ENCODE peak calls at places on chromosomes 4 and X, in six cellular contexts. One of them, this sample, is unnamed.

GRCh38 chr4:8756816-8757215 is 114.8 kb downstream of the HMX1 start:
- DNase-seq in brain microvascular endothelial cell: no peak
- DNase-seq in psoas muscle: no peak
- DNase-seq in lower lobe of right lung: peak; percentile 5
- DNase-seq in GM23338: no peak
- DNase-seq in PC-3: no peak
- DNase-seq in this sample: no peak

GRCh38 chr4:90495211-90495610 is 368.0 kb downstream of the CCSER1 start:
- DNase-seq in brain microvascular endothelial cell: no peak
- DNase-seq in psoas muscle: no peak
- DNase-seq in lower lobe of right lung: no peak
- DNase-seq in GM23338: no peak
- DNase-seq in PC-3: no peak
- DNase-seq in this sample: no peak

GRCh38 chr4:55078987-55079386 is 46.4 kb downstream of the KDR start:
- DNase-seq in brain microvascular endothelial cell: peak; percentile 93
- DNase-seq in psoas muscle: peak; percentile 66
- DNase-seq in lower lobe of right lung: no peak
- DNase-seq in GM23338: no peak
- DNase-seq in PC-3: peak; percentile 64
- DNase-seq in this sample: no peak

GRCh38 chr4:125368161-125368560 is 53.4 kb downstream of the FAT4 start:
- DNase-seq in brain microvascular endothelial cell: no peak
- DNase-seq in psoas muscle: no peak
- DNase-seq in lower lobe of right lung: no peak
- DNase-seq in GM23338: no peak
- DNase-seq in PC-3: peak; percentile 65
- DNase-seq in this sample: peak; percentile 45

GRCh38 chr4:110636231-110636676 is 13.4 kb upstream of the PITX2 start:
- DNase-seq in brain microvascular endothelial cell: no peak
- DNase-seq in psoas muscle: no peak
- DNase-seq in lower lobe of right lung: no peak
- DNase-seq in GM23338: peak; percentile 81
- DNase-seq in PC-3: no peak
- DNase-seq in this sample: no peak

GRCh38 chrX:47723083-47723482 is 64.1 kb upstream of the UXT start:
- DNase-seq in brain microvascular endothelial cell: no peak
- DNase-seq in psoas muscle: no peak
- DNase-seq in lower lobe of right lung: no peak
- DNase-seq in GM23338: no peak
- DNase-seq in PC-3: no peak
- DNase-seq in this sample: no peak

GRCh38 chr4:102564399-102564921 is 63.3 kb downstream of the NFKB1 start:
- DNase-seq in brain microvascular endothelial cell: peak; percentile 67
- DNase-seq in psoas muscle: no peak
- DNase-seq in lower lobe of right lung: no peak
- DNase-seq in GM23338: no peak
- DNase-seq in PC-3: peak; percentile 19
- DNase-seq in this sample: no peak

GRCh38 chrX:131802836-131803626 is 220.1 kb upstream of the STK26 start:
- DNase-seq in brain microvascular endothelial cell: no peak
- DNase-seq in psoas muscle: peak; percentile 47
- DNase-seq in lower lobe of right lung: no peak
- DNase-seq in GM23338: peak; percentile 55
- DNase-seq in PC-3: peak; percentile 63
- DNase-seq in this sample: no peak

GRCh38 chr4:61397174-61397573 is 197.0 kb downstream of the ADGRL3 start:
- DNase-seq in brain microvascular endothelial cell: no peak
- DNase-seq in psoas muscle: no peak
- DNase-seq in lower lobe of right lung: no peak
- DNase-seq in GM23338: no peak
- DNase-seq in PC-3: no peak
- DNase-seq in this sample: no peak

GRCh38 chrX:64885850-64886249 is 90.4 kb downstream of the ZC4H2 start:
- DNase-seq in brain microvascular endothelial cell: no peak
- DNase-seq in psoas muscle: no peak
- DNase-seq in lower lobe of right lung: no peak
- DNase-seq in GM23338: peak; percentile 46
- DNase-seq in PC-3: peak; percentile 14
- DNase-seq in this sample: no peak

GRCh38 chr4:85966308-85966882 is 393.5 kb downstream of the MAPK10 start:
- DNase-seq in brain microvascular endothelial cell: no peak
- DNase-seq in psoas muscle: no peak
- DNase-seq in lower lobe of right lung: no peak
- DNase-seq in GM23338: no peak
- DNase-seq in PC-3: no peak
- DNase-seq in this sample: no peak

GRCh38 chr4:189033801-189034347 is 894.6 kb downstream of the TRIML1 start:
- DNase-seq in brain microvascular endothelial cell: no peak
- DNase-seq in psoas muscle: no peak
- DNase-seq in lower lobe of right lung: no peak
- DNase-seq in GM23338: no peak
- DNase-seq in PC-3: no peak
- DNase-seq in this sample: no peak

GRCh38 chr4:137576437-137576836 is 44.1 kb upstream of the PCDH18 start:
- DNase-seq in brain microvascular endothelial cell: no peak
- DNase-seq in psoas muscle: no peak
- DNase-seq in lower lobe of right lung: no peak
- DNase-seq in GM23338: no peak
- DNase-seq in PC-3: no peak
- DNase-seq in this sample: no peak

GRCh38 chr4:55617587-55618197 is 18.4 kb downstream of the NMU start:
- DNase-seq in brain microvascular endothelial cell: no peak
- DNase-seq in psoas muscle: no peak
- DNase-seq in lower lobe of right lung: no peak
- DNase-seq in GM23338: no peak
- DNase-seq in PC-3: no peak
- DNase-seq in this sample: no peak

GRCh38 chrX:18424482-18425198 is 768 bp upstream of the CDKL5 start:
- DNase-seq in brain microvascular endothelial cell: peak; percentile 26
- DNase-seq in psoas muscle: no peak
- DNase-seq in lower lobe of right lung: peak; percentile 47
- DNase-seq in GM23338: peak; percentile 53
- DNase-seq in PC-3: peak; percentile 39
- DNase-seq in this sample: peak; percentile 48

GRCh38 chr4:23999714-24000113 is 109.9 kb upstream of the PPARGC1A start:
- DNase-seq in brain microvascular endothelial cell: no peak
- DNase-seq in psoas muscle: no peak
- DNase-seq in lower lobe of right lung: no peak
- DNase-seq in GM23338: no peak
- DNase-seq in PC-3: peak; percentile 7
- DNase-seq in this sample: no peak

GRCh38 chrX:20218809-20219505 is 47.8 kb downstream of the RPS6KA3 start:
- DNase-seq in brain microvascular endothelial cell: no peak
- DNase-seq in psoas muscle: no peak
- DNase-seq in lower lobe of right lung: no peak
- DNase-seq in GM23338: peak; percentile 9
- DNase-seq in PC-3: no peak
- DNase-seq in this sample: peak; percentile 35

GRCh38 chr4:174040287-174040686 is 243.2 kb downstream of the FBXO8 start:
- DNase-seq in brain microvascular endothelial cell: no peak
- DNase-seq in psoas muscle: no peak
- DNase-seq in lower lobe of right lung: no peak
- DNase-seq in GM23338: no peak
- DNase-seq in PC-3: no peak
- DNase-seq in this sample: no peak

GRCh38 chr4:144820115-144820514 is 174.2 kb downstream of the HHIP start:
- DNase-seq in brain microvascular endothelial cell: peak; percentile 46
- DNase-seq in psoas muscle: no peak
- DNase-seq in lower lobe of right lung: no peak
- DNase-seq in GM23338: no peak
- DNase-seq in PC-3: no peak
- DNase-seq in this sample: no peak

GRCh38 chr4:6877070-6877469 is 32.6 kb upstream of the TBC1D14 start:
- DNase-seq in brain microvascular endothelial cell: no peak
- DNase-seq in psoas muscle: no peak
- DNase-seq in lower lobe of right lung: no peak
- DNase-seq in GM23338: no peak
- DNase-seq in PC-3: no peak
- DNase-seq in this sample: no peak

GRCh38 chr4:6873291-6873690 is 36.3 kb upstream of the TBC1D14 start:
- DNase-seq in brain microvascular endothelial cell: no peak
- DNase-seq in psoas muscle: no peak
- DNase-seq in lower lobe of right lung: no peak
- DNase-seq in GM23338: no peak
- DNase-seq in PC-3: peak; percentile 24
- DNase-seq in this sample: no peak

GRCh38 chr4:6873792-6874461 is 35.7 kb upstream of the TBC1D14 start:
- DNase-seq in brain microvascular endothelial cell: peak; percentile 64
- DNase-seq in psoas muscle: peak; percentile 70
- DNase-seq in lower lobe of right lung: peak; percentile 82
- DNase-seq in GM23338: peak; percentile 81
- DNase-seq in PC-3: peak; percentile 64
- DNase-seq in this sample: peak; percentile 85

GRCh38 chr4:6876440-6876839 is 33.2 kb upstream of the TBC1D14 start:
- DNase-seq in brain microvascular endothelial cell: no peak
- DNase-seq in psoas muscle: no peak
- DNase-seq in lower lobe of right lung: no peak
- DNase-seq in GM23338: no peak
- DNase-seq in PC-3: no peak
- DNase-seq in this sample: no peak

GRCh38 chr4:6875431-6875831 is 34.2 kb upstream of the TBC1D14 start:
- DNase-seq in brain microvascular endothelial cell: no peak
- DNase-seq in psoas muscle: peak; percentile 78
- DNase-seq in lower lobe of right lung: peak; percentile 84
- DNase-seq in GM23338: no peak
- DNase-seq in PC-3: no peak
- DNase-seq in this sample: no peak
- H3K36me3 ChIP-seq in brain microvascular endothelial cell: peaks cover 44% of the 10 kb centered on the region
- H3K36me3 ChIP-seq in psoas muscle: peaks cover 87% of the 10 kb centered on the region
- H3K36me3 ChIP-seq in lower lobe of right lung: peaks cover 77% of the 10 kb centered on the region
- H3K36me3 ChIP-seq in GM23338: peaks cover 12% of the 10 kb centered on the region
- H3K36me3 ChIP-seq in PC-3: peaks cover 3% of the 10 kb centered on the region
- H3K36me3 ChIP-seq in this sample: no peaks in the 10 kb centered on the region

DNA sequence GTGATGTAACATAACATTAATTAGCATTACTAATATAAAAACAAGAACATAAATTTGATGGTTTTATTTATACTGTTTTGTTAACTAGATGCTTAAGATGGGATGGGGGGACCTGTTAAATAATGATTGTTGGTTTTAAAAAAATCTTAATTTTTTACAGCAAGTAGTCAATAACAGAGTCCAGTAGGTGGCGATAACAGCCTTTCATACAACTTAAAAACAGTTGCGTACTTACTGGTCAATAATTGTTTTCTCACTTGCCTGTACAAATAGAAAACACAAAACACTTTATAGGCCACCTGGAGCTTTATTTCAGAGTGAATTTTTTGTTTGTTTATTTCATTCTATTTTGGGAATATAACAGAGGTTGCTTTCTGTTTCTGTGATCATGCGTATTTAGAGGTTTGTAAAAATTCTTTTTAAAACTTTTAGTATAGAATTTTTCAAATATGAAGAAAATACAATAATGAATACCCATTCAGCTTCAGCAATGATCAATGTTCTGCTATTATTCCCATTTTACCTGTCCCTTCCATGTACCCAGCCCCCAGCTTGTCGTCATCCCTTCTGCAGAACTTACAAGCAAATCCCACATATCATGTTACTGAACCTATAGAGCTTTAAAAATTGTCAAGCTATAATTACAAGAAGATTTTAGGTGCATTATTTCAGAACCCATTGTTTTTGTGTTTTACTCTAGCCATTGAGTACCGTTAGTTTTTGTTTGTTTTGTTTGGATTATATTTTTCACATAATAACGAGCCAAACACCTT is 97.1 kb downstream of the MRPL1 start:
- DNase-seq in brain microvascular endothelial cell: peak; percentile 9
- DNase-seq in psoas muscle: no peak
- DNase-seq in lower lobe of right lung: no peak
- DNase-seq in GM23338: peak; percentile 82
- DNase-seq in PC-3: peak; percentile 64
- DNase-seq in this sample: peak; percentile 70
- H3K4me3 ChIP-seq in brain microvascular endothelial cell: no peak overlapping the region
- H3K4me3 ChIP-seq in psoas muscle: peak overlapping the region; percentile 51
- H3K4me3 ChIP-seq in lower lobe of right lung: no peak overlapping the region
- H3K4me3 ChIP-seq in GM23338: no peak overlapping the region
- H3K4me3 ChIP-seq in PC-3: no peak overlapping the region
- H3K4me3 ChIP-seq in this sample: no peak overlapping the region

DNA sequence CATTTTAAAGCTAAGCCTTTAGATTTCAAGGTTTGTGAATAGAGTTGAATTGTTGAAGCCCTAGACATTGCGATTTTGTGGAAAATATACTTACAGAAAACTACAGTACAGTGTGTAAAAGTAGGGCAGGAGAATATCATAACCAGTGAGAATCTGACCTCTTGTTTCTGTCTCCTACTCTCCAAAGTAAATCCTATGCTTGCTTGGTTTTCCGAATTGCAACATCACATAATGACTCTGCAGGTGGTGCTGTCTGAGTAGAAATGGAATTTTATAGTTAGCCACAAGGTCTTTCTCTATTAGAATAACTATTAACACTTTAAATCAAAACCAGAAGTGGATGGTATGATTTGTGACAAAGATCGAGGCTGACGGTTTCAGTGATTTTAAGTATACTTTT is 505.6 kb downstream of the RAPGEF2 start:
- DNase-seq in brain microvascular endothelial cell: no peak
- DNase-seq in psoas muscle: no peak
- DNase-seq in lower lobe of right lung: no peak
- DNase-seq in GM23338: no peak
- DNase-seq in PC-3: peak; percentile 6
- DNase-seq in this sample: no peak
- TF ChIP-seq CTCF in brain microvascular endothelial cell: no peak
- TF ChIP-seq CTCF in psoas muscle: no peak
- TF ChIP-seq CTCF in lower lobe of right lung: no peak
- TF ChIP-seq CTCF in GM23338: no peak
- TF ChIP-seq CTCF in PC-3: no peak
- TF ChIP-seq CTCF in this sample: peak; percentile 18

GRCh38 chr4:13601848-13602247 is 25.7 kb downstream of the BOD1L1 start:
- DNase-seq in brain microvascular endothelial cell: no peak
- DNase-seq in psoas muscle: no peak
- DNase-seq in lower lobe of right lung: no peak
- DNase-seq in GM23338: no peak
- DNase-seq in PC-3: no peak
- DNase-seq in this sample: no peak
- H3K36me3 ChIP-seq in brain microvascular endothelial cell: peaks cover 56% of the 10 kb centered on the region
- H3K36me3 ChIP-seq in psoas muscle: peaks cover 98% of the 10 kb centered on the region
- H3K36me3 ChIP-seq in lower lobe of right lung: peaks cover 82% of the 10 kb centered on the region
- H3K36me3 ChIP-seq in GM23338: peaks cover 35% of the 10 kb centered on the region
- H3K36me3 ChIP-seq in PC-3: peaks cover 32% of the 10 kb centered on the region
- H3K36me3 ChIP-seq in this sample: peaks cover 3% of the 10 kb centered on the region

DNA sequence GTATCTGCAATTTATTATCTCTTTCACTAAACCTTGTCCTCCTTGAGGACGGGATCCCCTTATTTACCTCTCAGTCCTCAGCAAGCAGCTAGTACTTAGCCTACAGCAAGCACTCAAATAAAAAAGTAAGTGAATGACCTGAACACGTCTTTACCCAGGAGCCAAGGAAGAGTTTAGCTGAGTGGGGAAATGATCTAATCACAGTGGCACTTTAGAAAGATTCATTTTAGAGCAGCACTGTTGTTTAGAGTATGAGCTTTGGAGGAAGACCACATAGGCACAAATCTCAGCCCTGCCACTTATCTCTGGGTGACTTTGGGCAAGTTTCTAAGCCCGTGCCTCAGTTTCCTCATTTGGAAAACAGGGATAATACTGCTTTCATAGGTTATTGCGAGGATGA is 2.7 kb downstream of the FAM120C start:
- DNase-seq in brain microvascular endothelial cell: no peak
- DNase-seq in psoas muscle: no peak
- DNase-seq in lower lobe of right lung: no peak
- DNase-seq in GM23338: no peak
- DNase-seq in PC-3: peak; percentile 39
- DNase-seq in this sample: no peak
- H3K4me3 ChIP-seq in brain microvascular endothelial cell: peak overlapping the region; percentile 67
- H3K4me3 ChIP-seq in psoas muscle: peak overlapping the region; percentile 82
- H3K4me3 ChIP-seq in lower lobe of right lung: no peak overlapping the region
- H3K4me3 ChIP-seq in GM23338: peak overlapping the region; percentile 67
- H3K4me3 ChIP-seq in PC-3: peak overlapping the region; percentile 92
- H3K4me3 ChIP-seq in this sample: no peak overlapping the region